ENCODE peak calls at places on chromosomes 1 and 21, in six cellular contexts. N is pancreas, U is left ventricle myocardium inferior, S is mammary epithelial cell, T is uterus, B is ovary. A is an unnamed sample. For H3K4me1, the result is how much of the 10 kb centered on the place peaks cover.

GRCh38 chr1:10429868-10430215 is 391 bp upstream of the CENPS start:
- DNase-seq in N (no peak), U (no peak), S (no peak), T (no peak), B (no peak), A (no peak)

GRCh38 chr1:175178456-175178855 is 14.1 kb downstream of the KIAA0040 start:
- DNase-seq in N (no peak), U (no peak), S (no peak), T (no peak), B (no peak), A (no peak)

GRCh38 chr21:42684109-42684916 is 30.9 kb downstream of the PDE9A start:
- DNase-seq in N (no peak), U (no peak), S (no peak), T (no peak), B (no peak), A (no peak)

GRCh38 chr1:202010042-202011015 is at the start of gene ELF3:
- DNase-seq in N (peak), U (no peak), S (peak), T (no peak), B (no peak), A (no peak)

GRCh38 chr1:36522021-36522420 is 39.3 kb upstream of the CSF3R start:
- DNase-seq in N (no peak), U (no peak), S (no peak), T (no peak), B (no peak), A (no peak)

GRCh38 chr21:15221799-15222386 is 157.1 kb upstream of the NRIP1 start:
- DNase-seq in N (no peak), U (peak), S (peak), T (no peak), B (no peak), A (peak)

GRCh38 chr1:212791261-212791675 is 309 bp downstream of the NSL1 start:
- DNase-seq in N (no peak), U (no peak), S (peak), T (no peak), B (no peak), A (peak)

GRCh38 chr1:2499986-2500596 is 24.0 kb downstream of the PLCH2 start:
- DNase-seq in N (no peak), U (no peak), S (no peak), T (no peak), B (no peak), A (no peak)

GRCh38 chr1:10761503-10762152 is 34.8 kb downstream of the CASZ1 start:
- DNase-seq in N (peak), U (no peak), S (no peak), T (no peak), B (no peak), A (no peak)

GRCh38 chr1:203278087-203278884 is 27.0 kb upstream of the BTG2 start:
- DNase-seq in N (peak), U (peak), S (peak), T (peak), B (peak), A (no peak)

GRCh38 chr1:203275656-203276272 is 29.6 kb upstream of the BTG2 start:
- DNase-seq in N (no peak), U (no peak), S (no peak), T (no peak), B (no peak), A (no peak)

GRCh38 chr1:203278885-203279406 is 26.4 kb upstream of the BTG2 start:
- DNase-seq in N (no peak), U (no peak), S (no peak), T (no peak), B (no peak), A (peak)

GRCh38 chr1:203276408-203276807 is 28.9 kb upstream of the BTG2 start:
- DNase-seq in N (no peak), U (no peak), S (no peak), T (no peak), B (no peak), A (no peak)

GRCh38 chr1:203276916-203277535 is 28.3 kb upstream of the BTG2 start:
- DNase-seq in N (no peak), U (peak), S (no peak), T (peak), B (peak), A (no peak)
- H3K4me1 ChIP-seq in N (under half), U (half or more), S (half or more), T (under half), B (under half), A (under half)

GRCh38 chr1:23544444-23545389 is 13.7 kb upstream of the E2F2 start:
- DNase-seq in N (peak), U (peak), S (peak), T (peak), B (peak), A (peak)
- H3K4me1 ChIP-seq in N (under half), U (under half), S (under half), T (under half), B (under half), A (under half)

DNA sequence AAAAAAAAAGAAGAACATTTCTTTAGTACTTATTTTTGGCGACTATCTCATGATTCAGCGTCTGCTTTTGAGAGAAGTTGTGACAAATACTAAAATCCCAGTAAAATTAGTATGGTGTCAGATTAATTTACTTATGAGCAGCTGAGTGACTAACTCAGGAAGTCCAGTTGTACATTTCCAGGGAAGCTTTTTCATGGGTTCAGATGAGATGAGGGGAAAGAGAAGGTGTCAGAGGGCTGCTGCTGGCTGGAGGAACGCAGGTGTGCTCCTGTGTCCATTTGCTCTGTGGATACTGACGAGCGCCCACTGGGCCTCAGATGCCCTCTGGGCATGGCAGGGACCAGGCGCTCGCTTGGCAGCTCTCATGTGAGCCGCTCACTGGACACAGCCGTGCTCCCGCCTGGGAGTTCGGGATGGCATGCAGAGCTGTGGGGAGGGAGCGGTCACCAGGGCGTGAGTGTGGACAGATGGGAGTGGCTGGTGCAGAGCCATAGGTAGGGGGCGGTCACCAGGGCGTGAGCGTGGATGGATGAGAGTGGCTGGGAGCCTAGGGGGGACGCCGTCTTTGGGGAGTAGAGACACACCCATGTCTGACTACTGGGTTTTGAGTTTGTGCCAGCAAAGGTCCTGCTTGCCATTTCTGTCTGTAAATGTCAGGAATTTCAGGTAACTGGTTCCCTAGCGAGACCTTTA is 55.0 kb downstream of the ADARB1 start:
- DNase-seq in N (no peak), U (peak), S (peak), T (no peak), B (peak), A (peak)
- H3K4me1 ChIP-seq in N (under half), U (half or more), S (under half), T (under half), B (under half), A (under half)

GRCh38 chr1:27886744-27887143 is 14.4 kb downstream of the THEMIS2 start:
- DNase-seq in N (no peak), U (no peak), S (no peak), T (no peak), B (no peak), A (no peak)
- H3K4me1 ChIP-seq in N (under half), U (under half), S (under half), T (under half), B (under half), A (under half)

DNA sequence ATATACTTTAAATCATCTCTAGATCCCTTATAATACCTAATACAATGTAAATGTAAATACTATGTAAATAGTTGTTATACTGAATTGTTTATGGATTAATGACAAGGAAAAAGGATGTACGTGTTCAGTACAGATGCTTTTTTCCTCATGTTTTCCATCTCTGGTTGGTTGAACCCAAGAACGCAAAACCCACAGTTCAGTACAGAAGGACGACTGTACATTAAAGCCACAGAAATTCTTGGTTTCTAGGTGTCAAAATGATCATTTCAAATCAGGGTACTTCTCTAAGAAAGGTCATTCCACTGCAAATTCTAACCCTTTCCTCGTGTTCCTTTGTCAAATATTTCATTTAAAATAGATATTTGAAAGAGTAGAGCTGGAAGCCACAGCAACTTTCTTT is 158.1 kb downstream of the VAV3 start:
- DNase-seq in N (no peak), U (no peak), S (no peak), T (no peak), B (no peak), A (no peak)
- H3K4me1 ChIP-seq in N (under half), U (under half), S (under half), T (under half), B (under half), A (under half)

GRCh38 chr1:159952932-159953331 is 1.1 kb downstream of the SLAMF9 start:
- DNase-seq in N (no peak), U (no peak), S (no peak), T (no peak), B (no peak), A (no peak)

GRCh38 chr1:159951551-159951950 is 2.5 kb downstream of the SLAMF9 start:
- DNase-seq in N (no peak), U (no peak), S (no peak), T (no peak), B (no peak), A (no peak)

GRCh38 chr1:159951016-159951415 is 3.0 kb downstream of the SLAMF9 start:
- DNase-seq in N (no peak), U (no peak), S (no peak), T (no peak), B (no peak), A (no peak)

GRCh38 chr1:159955456-159955855 is 1.4 kb upstream of the SLAMF9 start:
- DNase-seq in N (no peak), U (no peak), S (no peak), T (no peak), B (no peak), A (no peak)

GRCh38 chr1:159953866-159954515 is at the start of gene SLAMF9:
- DNase-seq in N (no peak), U (no peak), S (peak), T (no peak), B (no peak), A (peak)
- H3K4me1 ChIP-seq in N (under half), U (under half), S (under half), T (under half), B (under half), A (under half)